ENCODE peak calls at places on chromosome 11, in seven cellular contexts. One of them, this sample, is unnamed.

GRCh38 chr11:62464655-62465054 is 45.8 kb downstream of the SCGB1A1 start:
- DNase-seq in cardiac muscle cell: no peak
- DNase-seq in upper lobe of right lung: no peak
- DNase-seq in ovary: no peak
- DNase-seq in retinal pigment epithelial cell: no peak
- DNase-seq in brain microvascular endothelial cell: no peak
- DNase-seq in PC-9: no peak
- DNase-seq in this sample: no peak

GRCh38 chr11:103792981-103793468 is 243.4 kb upstream of the DDI1 start:
- DNase-seq in cardiac muscle cell: peak
- DNase-seq in upper lobe of right lung: no peak
- DNase-seq in ovary: no peak
- DNase-seq in retinal pigment epithelial cell: no peak
- DNase-seq in brain microvascular endothelial cell: peak
- DNase-seq in PC-9: no peak
- DNase-seq in this sample: no peak

GRCh38 chr11:762421-763072 is 14.7 kb downstream of the GATD1 start:
- DNase-seq in cardiac muscle cell: peak
- DNase-seq in upper lobe of right lung: no peak
- DNase-seq in ovary: no peak
- DNase-seq in retinal pigment epithelial cell: no peak
- DNase-seq in brain microvascular endothelial cell: peak
- DNase-seq in PC-9: peak
- DNase-seq in this sample: peak

GRCh38 chr11:76787911-76788596 is 4.9 kb downstream of the TSKU start:
- DNase-seq in cardiac muscle cell: peak
- DNase-seq in upper lobe of right lung: peak
- DNase-seq in ovary: peak
- DNase-seq in retinal pigment epithelial cell: no peak
- DNase-seq in brain microvascular endothelial cell: no peak
- DNase-seq in PC-9: peak
- DNase-seq in this sample: peak

GRCh38 chr11:62540804-62541671 is 5.6 kb downstream of the AHNAK start:
- DNase-seq in cardiac muscle cell: no peak
- DNase-seq in upper lobe of right lung: no peak
- DNase-seq in ovary: no peak
- DNase-seq in retinal pigment epithelial cell: no peak
- DNase-seq in brain microvascular endothelial cell: no peak
- DNase-seq in PC-9: no peak
- DNase-seq in this sample: no peak

GRCh38 chr11:31957674-31958073 is 133.2 kb upstream of the RCN1 start:
- DNase-seq in cardiac muscle cell: no peak
- DNase-seq in upper lobe of right lung: no peak
- DNase-seq in ovary: no peak
- DNase-seq in retinal pigment epithelial cell: no peak
- DNase-seq in brain microvascular endothelial cell: no peak
- DNase-seq in PC-9: no peak
- DNase-seq in this sample: no peak

GRCh38 chr11:24705474-24705873 is 208.6 kb downstream of the LUZP2 start:
- DNase-seq in cardiac muscle cell: no peak
- DNase-seq in upper lobe of right lung: no peak
- DNase-seq in ovary: no peak
- DNase-seq in retinal pigment epithelial cell: no peak
- DNase-seq in brain microvascular endothelial cell: no peak
- DNase-seq in PC-9: no peak
- DNase-seq in this sample: no peak

GRCh38 chr11:123601136-123601535 is 53.3 kb downstream of the SCN3B start:
- DNase-seq in cardiac muscle cell: peak
- DNase-seq in upper lobe of right lung: no peak
- DNase-seq in ovary: no peak
- DNase-seq in retinal pigment epithelial cell: no peak
- DNase-seq in brain microvascular endothelial cell: peak
- DNase-seq in PC-9: no peak
- DNase-seq in this sample: no peak

GRCh38 chr11:125257185-125257584 is 92.6 kb downstream of the PKNOX2 start:
- DNase-seq in cardiac muscle cell: peak
- DNase-seq in upper lobe of right lung: no peak
- DNase-seq in ovary: no peak
- DNase-seq in retinal pigment epithelial cell: no peak
- DNase-seq in brain microvascular endothelial cell: no peak
- DNase-seq in PC-9: peak
- DNase-seq in this sample: no peak

GRCh38 chr11:27469333-27469680 is 3.3 kb downstream of the LGR4 start:
- DNase-seq in cardiac muscle cell: no peak
- DNase-seq in upper lobe of right lung: no peak
- DNase-seq in ovary: no peak
- DNase-seq in retinal pigment epithelial cell: no peak
- DNase-seq in brain microvascular endothelial cell: no peak
- DNase-seq in PC-9: no peak
- DNase-seq in this sample: no peak

GRCh38 chr11:65498042-65498726 is 661 bp upstream of the MALAT1 start:
- DNase-seq in cardiac muscle cell: peak
- DNase-seq in upper lobe of right lung: peak
- DNase-seq in ovary: peak
- DNase-seq in retinal pigment epithelial cell: no peak
- DNase-seq in brain microvascular endothelial cell: peak
- DNase-seq in PC-9: peak
- DNase-seq in this sample: peak

GRCh38 chr11:19218801-19219460 is 17.1 kb upstream of the CSRP3 start:
- DNase-seq in cardiac muscle cell: peak
- DNase-seq in upper lobe of right lung: no peak
- DNase-seq in ovary: no peak
- DNase-seq in retinal pigment epithelial cell: no peak
- DNase-seq in brain microvascular endothelial cell: no peak
- DNase-seq in PC-9: no peak
- DNase-seq in this sample: no peak

GRCh38 chr11:75547617-75548054 is 14.4 kb upstream of the SERPINH1 start:
- DNase-seq in cardiac muscle cell: peak
- DNase-seq in upper lobe of right lung: peak
- DNase-seq in ovary: peak
- DNase-seq in retinal pigment epithelial cell: no peak
- DNase-seq in brain microvascular endothelial cell: no peak
- DNase-seq in PC-9: peak
- DNase-seq in this sample: no peak

GRCh38 chr11:39374963-39375698 is 2084.3 kb downstream of the LRRC4C start:
- DNase-seq in cardiac muscle cell: peak
- DNase-seq in upper lobe of right lung: no peak
- DNase-seq in ovary: no peak
- DNase-seq in retinal pigment epithelial cell: no peak
- DNase-seq in brain microvascular endothelial cell: no peak
- DNase-seq in PC-9: no peak
- DNase-seq in this sample: no peak

GRCh38 chr11:33634291-33634834 is 66.3 kb downstream of the C11orf91 start:
- DNase-seq in cardiac muscle cell: peak
- DNase-seq in upper lobe of right lung: no peak
- DNase-seq in ovary: no peak
- DNase-seq in retinal pigment epithelial cell: no peak
- DNase-seq in brain microvascular endothelial cell: peak
- DNase-seq in PC-9: peak
- DNase-seq in this sample: no peak

GRCh38 chr11:17887779-17888178 is 125.1 kb downstream of the SERGEF start:
- DNase-seq in cardiac muscle cell: peak
- DNase-seq in upper lobe of right lung: no peak
- DNase-seq in ovary: no peak
- DNase-seq in retinal pigment epithelial cell: peak
- DNase-seq in brain microvascular endothelial cell: peak
- DNase-seq in PC-9: no peak
- DNase-seq in this sample: no peak

GRCh38 chr11:126501641-126502040 is 146.2 kb downstream of the ST3GAL4 start:
- DNase-seq in cardiac muscle cell: no peak
- DNase-seq in upper lobe of right lung: peak
- DNase-seq in ovary: no peak
- DNase-seq in retinal pigment epithelial cell: no peak
- DNase-seq in brain microvascular endothelial cell: no peak
- DNase-seq in PC-9: no peak
- DNase-seq in this sample: no peak

GRCh38 chr11:134045799-134046635 is 22.9 kb upstream of the JAM3 start:
- DNase-seq in cardiac muscle cell: peak
- DNase-seq in upper lobe of right lung: peak
- DNase-seq in ovary: no peak
- DNase-seq in retinal pigment epithelial cell: no peak
- DNase-seq in brain microvascular endothelial cell: no peak
- DNase-seq in PC-9: no peak
- DNase-seq in this sample: no peak

GRCh38 chr11:73315288-73316020 is 7.4 kb downstream of the ARHGEF17 start:
- DNase-seq in cardiac muscle cell: no peak
- DNase-seq in upper lobe of right lung: no peak
- DNase-seq in ovary: no peak
- DNase-seq in retinal pigment epithelial cell: no peak
- DNase-seq in brain microvascular endothelial cell: no peak
- DNase-seq in PC-9: no peak
- DNase-seq in this sample: no peak

GRCh38 chr11:82675838-82676237 is 57.8 kb downstream of the FAM181B start:
- DNase-seq in cardiac muscle cell: no peak
- DNase-seq in upper lobe of right lung: no peak
- DNase-seq in ovary: no peak
- DNase-seq in retinal pigment epithelial cell: no peak
- DNase-seq in brain microvascular endothelial cell: no peak
- DNase-seq in PC-9: no peak
- DNase-seq in this sample: no peak

GRCh38 chr11:73680687-73681086 is 34.3 kb downstream of the PLEKHB1 start:
- DNase-seq in cardiac muscle cell: no peak
- DNase-seq in upper lobe of right lung: no peak
- DNase-seq in ovary: no peak
- DNase-seq in retinal pigment epithelial cell: no peak
- DNase-seq in brain microvascular endothelial cell: no peak
- DNase-seq in PC-9: no peak
- DNase-seq in this sample: no peak

GRCh38 chr11:62546937-62547625 is 475 bp upstream of the AHNAK start:
- DNase-seq in cardiac muscle cell: peak
- DNase-seq in upper lobe of right lung: no peak
- DNase-seq in ovary: no peak
- DNase-seq in retinal pigment epithelial cell: no peak
- DNase-seq in brain microvascular endothelial cell: no peak
- DNase-seq in PC-9: peak
- DNase-seq in this sample: no peak

GRCh38 chr11:128194226-128194625 is 393.1 kb downstream of the ETS1 start:
- DNase-seq in cardiac muscle cell: peak
- DNase-seq in upper lobe of right lung: no peak
- DNase-seq in ovary: no peak
- DNase-seq in retinal pigment epithelial cell: no peak
- DNase-seq in brain microvascular endothelial cell: no peak
- DNase-seq in PC-9: no peak
- DNase-seq in this sample: no peak

DNA sequence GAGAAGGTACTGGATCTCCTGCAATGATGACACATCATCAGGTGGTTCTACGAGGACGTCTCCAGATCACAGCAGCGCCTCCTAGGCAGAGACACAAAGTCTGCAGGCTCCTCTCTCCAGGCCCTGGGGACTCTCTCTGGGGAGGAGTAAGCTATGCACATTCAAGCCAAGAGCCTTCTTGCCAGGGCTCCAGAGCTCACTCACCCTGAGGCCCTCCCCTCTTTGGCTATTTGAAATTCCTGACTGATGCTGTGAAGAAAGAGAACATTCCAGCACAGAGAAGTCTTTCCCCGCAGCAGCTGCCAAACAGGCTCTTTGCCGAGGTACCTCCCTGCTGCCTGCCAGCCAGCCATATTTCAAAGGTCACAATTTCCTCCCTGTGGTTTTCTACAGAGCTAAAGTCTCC is 204.9 kb downstream of the CSNK2A3 start:
- DNase-seq in cardiac muscle cell: peak
- DNase-seq in upper lobe of right lung: peak
- DNase-seq in ovary: peak
- DNase-seq in retinal pigment epithelial cell: peak
- DNase-seq in brain microvascular endothelial cell: peak
- DNase-seq in PC-9: no peak
- DNase-seq in this sample: peak
- TF ChIP-seq CTCF in cardiac muscle cell: peak
- TF ChIP-seq CTCF in upper lobe of right lung: peak
- TF ChIP-seq CTCF in ovary: no peak
- TF ChIP-seq CTCF in retinal pigment epithelial cell: peak
- TF ChIP-seq CTCF in brain microvascular endothelial cell: peak
- TF ChIP-seq CTCF in PC-9: no peak
- TF ChIP-seq CTCF in this sample: no peak

DNA sequence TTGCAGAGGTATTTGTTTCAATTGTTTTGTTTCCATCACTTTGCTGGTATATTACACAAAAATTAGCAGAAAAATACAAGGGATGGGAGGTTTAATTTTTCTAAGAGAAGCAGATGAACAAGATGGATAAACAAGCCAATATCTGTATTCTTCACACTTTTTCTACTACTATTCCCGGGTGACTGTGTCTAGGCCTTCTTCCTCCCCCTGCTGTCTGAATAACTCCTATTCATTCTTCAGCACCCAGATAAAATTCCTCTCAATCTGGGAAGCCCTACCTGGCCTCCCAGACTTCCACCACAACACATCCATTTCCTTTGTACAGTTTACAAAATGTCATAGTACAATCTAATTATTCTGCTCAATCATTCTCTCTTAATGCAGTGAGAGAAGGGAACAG is 666.6 kb upstream of the TENM4 start:
- DNase-seq in cardiac muscle cell: no peak
- DNase-seq in upper lobe of right lung: no peak
- DNase-seq in ovary: no peak
- DNase-seq in retinal pigment epithelial cell: no peak
- DNase-seq in brain microvascular endothelial cell: no peak
- DNase-seq in PC-9: no peak
- DNase-seq in this sample: no peak
- TF ChIP-seq CTCF in cardiac muscle cell: no peak
- TF ChIP-seq CTCF in upper lobe of right lung: no peak
- TF ChIP-seq CTCF in ovary: no peak
- TF ChIP-seq CTCF in retinal pigment epithelial cell: no peak
- TF ChIP-seq CTCF in brain microvascular endothelial cell: no peak
- TF ChIP-seq CTCF in PC-9: no peak
- TF ChIP-seq CTCF in this sample: no peak

GRCh38 chr11:102470257-102470656 is 17.7 kb upstream of the TMEM123 start:
- DNase-seq in cardiac muscle cell: no peak
- DNase-seq in upper lobe of right lung: no peak
- DNase-seq in ovary: no peak
- DNase-seq in retinal pigment epithelial cell: no peak
- DNase-seq in brain microvascular endothelial cell: no peak
- DNase-seq in PC-9: no peak
- DNase-seq in this sample: no peak
- TF ChIP-seq CTCF in cardiac muscle cell: no peak
- TF ChIP-seq CTCF in upper lobe of right lung: no peak
- TF ChIP-seq CTCF in ovary: no peak
- TF ChIP-seq CTCF in retinal pigment epithelial cell: no peak
- TF ChIP-seq CTCF in brain microvascular endothelial cell: no peak
- TF ChIP-seq CTCF in PC-9: no peak
- TF ChIP-seq CTCF in this sample: no peak

GRCh38 chr11:121654506-121655480 is 202.0 kb upstream of the SORL1-AS1 start:
- DNase-seq in cardiac muscle cell: peak
- DNase-seq in upper lobe of right lung: no peak
- DNase-seq in ovary: no peak
- DNase-seq in retinal pigment epithelial cell: no peak
- DNase-seq in brain microvascular endothelial cell: no peak
- DNase-seq in PC-9: peak
- DNase-seq in this sample: no peak

GRCh38 chr11:121655481-121656332 is 202.9 kb upstream of the SORL1-AS1 start:
- DNase-seq in cardiac muscle cell: peak
- DNase-seq in upper lobe of right lung: peak
- DNase-seq in ovary: peak
- DNase-seq in retinal pigment epithelial cell: peak
- DNase-seq in brain microvascular endothelial cell: peak
- DNase-seq in PC-9: peak
- DNase-seq in this sample: peak

GRCh38 chr11:121650520-121651266 is 197.9 kb upstream of the SORL1-AS1 start:
- DNase-seq in cardiac muscle cell: no peak
- DNase-seq in upper lobe of right lung: no peak
- DNase-seq in ovary: no peak
- DNase-seq in retinal pigment epithelial cell: no peak
- DNase-seq in brain microvascular endothelial cell: no peak
- DNase-seq in PC-9: no peak
- DNase-seq in this sample: no peak

GRCh38 chr11:121651267-121651625 is 198.5 kb upstream of the SORL1-AS1 start:
- DNase-seq in cardiac muscle cell: no peak
- DNase-seq in upper lobe of right lung: no peak
- DNase-seq in ovary: no peak
- DNase-seq in retinal pigment epithelial cell: no peak
- DNase-seq in brain microvascular endothelial cell: no peak
- DNase-seq in PC-9: no peak
- DNase-seq in this sample: no peak

GRCh38 chr11:121652982-121653381 is 200.2 kb upstream of the SORL1-AS1 start:
- DNase-seq in cardiac muscle cell: peak
- DNase-seq in upper lobe of right lung: no peak
- DNase-seq in ovary: peak
- DNase-seq in retinal pigment epithelial cell: no peak
- DNase-seq in brain microvascular endothelial cell: no peak
- DNase-seq in PC-9: no peak
- DNase-seq in this sample: no peak
- TF ChIP-seq CTCF in cardiac muscle cell: peak
- TF ChIP-seq CTCF in upper lobe of right lung: peak
- TF ChIP-seq CTCF in ovary: peak
- TF ChIP-seq CTCF in retinal pigment epithelial cell: peak
- TF ChIP-seq CTCF in brain microvascular endothelial cell: peak
- TF ChIP-seq CTCF in PC-9: no peak
- TF ChIP-seq CTCF in this sample: peak

This sample was measured in coronary artery.